ENCODE peak calls at places on chromosomes 5 and 9, in five cellular contexts. F, B, G, D and X are unnamed samples. For H3K27me3, the result is how much of the 10 kb centered on the place peaks cover.

GRCh38 chr9:97406620-97407177 is 5.2 kb upstream of the TDRD7 start:
- ATAC-seq in F (no peak), B (no peak), G (no peak), D (peak), X (no peak)

GRCh38 chr9:126822278-126822677 is 17.4 kb downstream of the ZBTB43 start:
- ATAC-seq in F (no peak), B (no peak), G (no peak), D (no peak), X (no peak)

GRCh38 chr5:53782620-53783019 is 222.2 kb downstream of the NDUFS4 start:
- ATAC-seq in G (no peak), F (no peak), B (no peak), D (no peak), X (no peak)

GRCh38 chr9:113594484-113595299 is 131.2 kb downstream of the RGS3 start:
- ATAC-seq in B (no peak), G (no peak), D (no peak), F (no peak), X (no peak)

GRCh38 chr5:136030956-136031611 is 2.3 kb downstream of the TGFBI start:
- ATAC-seq in D (peak), B (no peak), F (no peak), G (no peak), X (no peak)

GRCh38 chr9:13992136-13992798 is 321.7 kb downstream of the NFIB start:
- ATAC-seq in G (no peak), D (no peak), F (no peak), B (no peak), X (no peak)

GRCh38 chr5:73591102-73591695 is 25.7 kb downstream of the UTP15 start:
- ATAC-seq in F (peak), D (peak), B (peak), G (peak), X (peak)

GRCh38 chr9:124270504-124271335 is 13.0 kb downstream of the NEK6 start:
- ATAC-seq in D (no peak), G (no peak), F (peak), B (no peak), X (peak)

GRCh38 chr5:109849478-109850088 is 159.9 kb downstream of the MAN2A1 start:
- ATAC-seq in G (no peak), B (no peak), F (no peak), D (no peak), X (no peak)

GRCh38 chr5:68534131-68534940 is 318.8 kb downstream of the PIK3R1 start:
- ATAC-seq in D (no peak), F (no peak), G (no peak), B (no peak), X (peak)

GRCh38 chr9:37542488-37542887 is 33.7 kb downstream of the FBXO10 start:
- ATAC-seq in B (no peak), G (no peak), F (no peak), D (no peak), X (no peak)

GRCh38 chr5:132662004-132662401 is 4.0 kb downstream of the IL13 start:
- ATAC-seq in B (no peak), D (no peak), F (no peak), G (no peak), X (no peak)

GRCh38 chr9:3437031-3437430 is 88.8 kb downstream of the RFX3 start:
- ATAC-seq in D (no peak), B (no peak), G (no peak), F (no peak), X (no peak)

DNA sequence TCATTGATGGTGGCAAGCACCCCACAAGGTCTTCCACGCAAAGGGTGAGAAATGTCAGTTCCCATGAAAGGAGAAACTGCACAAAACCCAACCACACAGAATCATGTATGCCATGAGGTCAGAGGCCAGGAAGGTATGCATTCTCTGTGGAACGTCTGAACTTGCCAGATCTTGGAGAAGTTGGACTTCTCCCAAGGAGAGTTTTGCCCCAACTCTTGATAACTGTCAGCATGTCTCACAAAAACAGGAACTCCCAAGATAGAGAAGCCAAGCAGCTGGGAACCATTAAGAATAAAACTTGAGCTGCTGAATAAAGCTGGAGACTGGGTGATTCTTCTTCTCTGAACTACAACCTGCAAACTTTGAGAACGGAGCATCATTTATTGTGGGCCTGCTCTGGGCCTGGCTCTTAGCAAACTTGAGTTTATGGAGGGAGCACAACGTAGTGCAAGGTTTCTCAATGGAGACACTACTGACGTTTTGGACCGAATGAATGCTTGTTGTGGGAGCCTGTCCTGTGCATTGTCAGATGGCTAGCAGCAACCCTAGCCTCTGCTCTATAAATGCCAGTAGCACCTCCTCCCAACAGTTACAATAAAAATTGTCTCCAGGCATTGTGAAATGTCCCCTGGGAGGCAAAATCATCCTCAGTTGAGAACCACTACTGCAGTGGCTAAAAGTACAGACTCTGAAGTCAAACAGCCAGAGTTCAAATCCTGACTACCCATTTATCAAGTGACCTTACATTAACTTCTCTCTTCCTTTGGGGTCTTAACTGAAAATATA is 193.5 kb downstream of the ACTL7B start:
- ATAC-seq in G (no peak), F (no peak), B (no peak), D (no peak), X (no peak)
- H3K27ac ChIP-seq in G (no peak), F (no peak), B (no peak), D (no peak), X (no peak)

GRCh38 chr9:77013186-77013931 is 6.1 kb upstream of the FOXB2 start:
- ATAC-seq in G (no peak), F (no peak), D (no peak), B (no peak), X (no peak)
- H3K27me3 ChIP-seq in G (under half), F (under half), D (under half), B (under half), X (half or more)

GRCh38 chr5:344668-345067 is 23.2 kb downstream of the AHRR start:
- ATAC-seq in B (no peak), D (no peak), G (no peak), F (no peak), X (no peak)
- TF ChIP-seq POLR2AphosphoS5 in B (no peak), D (no peak), G (no peak), F (no peak), X (no peak)

GRCh38 chr5:82351754-82352145 is 73.6 kb upstream of the RPS23 start:
- ATAC-seq in B (peak), D (peak), F (peak), G (peak), X (peak)
- H3K27ac ChIP-seq in B (no peak), D (no peak), F (peak), G (no peak), X (peak)

GRCh38 chr5:1901081-1901480 is 18.4 kb upstream of the IRX4 start:
- ATAC-seq in D (no peak), B (no peak), G (no peak), F (no peak), X (no peak)
- H3K27me3 ChIP-seq in D (under half), B (under half), G (under half), F (under half), X (half or more)

GRCh38 chr5:37598665-37599064 is 219.5 kb downstream of the WDR70 start:
- ATAC-seq in G (no peak), B (no peak), F (no peak), D (no peak), X (no peak)
- TF ChIP-seq POLR2AphosphoS5 in G (no peak), B (no peak), F (no peak), D (no peak), X (no peak)

GRCh38 chr5:137308311-137308710 is 190.8 kb downstream of the SPOCK1 start:
- ATAC-seq in F (no peak), D (no peak), G (no peak), B (no peak), X (no peak)

GRCh38 chr5:137306903-137307302 is 192.2 kb downstream of the SPOCK1 start:
- ATAC-seq in F (no peak), D (no peak), G (no peak), B (no peak), X (no peak)

GRCh38 chr5:137312060-137312459 is 187.1 kb downstream of the SPOCK1 start:
- ATAC-seq in F (no peak), B (no peak), D (no peak), G (no peak), X (no peak)

GRCh38 chr5:137309290-137309689 is 189.8 kb downstream of the SPOCK1 start:
- ATAC-seq in D (no peak), B (no peak), G (no peak), F (no peak), X (no peak)

DNA sequence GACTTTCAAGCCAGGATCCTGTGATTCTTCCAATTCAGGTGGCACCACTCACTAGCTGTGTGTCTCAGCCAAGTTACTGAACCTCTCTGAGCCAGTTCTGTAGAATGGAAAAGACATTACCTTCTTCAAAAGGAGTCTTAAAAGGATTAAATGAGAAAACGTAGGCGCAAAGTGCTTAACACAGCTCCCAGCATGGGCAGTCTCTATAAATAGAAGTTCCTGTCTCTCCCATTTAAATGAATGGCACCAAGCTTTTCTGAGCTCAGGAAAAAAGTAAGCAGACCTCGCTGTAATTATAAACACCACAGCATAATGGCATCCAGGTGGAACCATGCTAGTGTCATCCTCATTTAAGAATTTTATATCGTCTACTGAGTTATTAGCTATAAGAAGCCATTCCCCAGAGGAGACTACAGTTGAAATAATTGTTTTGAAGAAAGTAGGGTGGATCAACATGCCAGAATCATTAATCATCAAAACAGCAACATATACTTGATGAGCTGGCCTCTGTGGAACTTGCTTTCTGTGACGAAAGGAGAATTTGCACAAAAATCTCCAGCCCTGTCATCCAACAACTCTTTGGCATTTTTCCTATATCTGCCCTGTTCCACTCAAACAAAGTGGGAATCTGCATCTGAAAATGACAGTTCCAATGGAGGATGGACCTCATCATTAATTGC is 188.9 kb downstream of the SPOCK1 start:
- ATAC-seq in D (no peak), B (no peak), G (peak), F (no peak), X (peak)
- H3K27ac ChIP-seq in D (no peak), B (no peak), G (no peak), F (no peak), X (no peak)

GRCh38 chr5:177405312-177405711 is 4.1 kb downstream of the F12 start:
- ATAC-seq in D (no peak), G (no peak), B (no peak), F (no peak), X (no peak)

GRCh38 chr5:177403826-177404640 is 3.6 kb upstream of the PFN3 start:
- ATAC-seq in G (peak), D (peak), F (peak), B (peak), X (peak)

GRCh38 chr5:177404641-177405134 is 4.2 kb upstream of the PFN3 start:
- ATAC-seq in D (no peak), F (no peak), B (no peak), G (no peak), X (no peak)

GRCh38 chr5:177402271-177403043 is 2.0 kb upstream of the PFN3 start:
- ATAC-seq in B (no peak), G (peak), D (peak), F (peak), X (peak)

GRCh38 chr5:177403194-177403825 is 2.8 kb upstream of the PFN3 start:
- ATAC-seq in F (no peak), B (peak), D (peak), G (peak), X (no peak)
- H3K27me3 ChIP-seq in F (under half), B (under half), D (under half), G (under half), X (half or more)

DNA sequence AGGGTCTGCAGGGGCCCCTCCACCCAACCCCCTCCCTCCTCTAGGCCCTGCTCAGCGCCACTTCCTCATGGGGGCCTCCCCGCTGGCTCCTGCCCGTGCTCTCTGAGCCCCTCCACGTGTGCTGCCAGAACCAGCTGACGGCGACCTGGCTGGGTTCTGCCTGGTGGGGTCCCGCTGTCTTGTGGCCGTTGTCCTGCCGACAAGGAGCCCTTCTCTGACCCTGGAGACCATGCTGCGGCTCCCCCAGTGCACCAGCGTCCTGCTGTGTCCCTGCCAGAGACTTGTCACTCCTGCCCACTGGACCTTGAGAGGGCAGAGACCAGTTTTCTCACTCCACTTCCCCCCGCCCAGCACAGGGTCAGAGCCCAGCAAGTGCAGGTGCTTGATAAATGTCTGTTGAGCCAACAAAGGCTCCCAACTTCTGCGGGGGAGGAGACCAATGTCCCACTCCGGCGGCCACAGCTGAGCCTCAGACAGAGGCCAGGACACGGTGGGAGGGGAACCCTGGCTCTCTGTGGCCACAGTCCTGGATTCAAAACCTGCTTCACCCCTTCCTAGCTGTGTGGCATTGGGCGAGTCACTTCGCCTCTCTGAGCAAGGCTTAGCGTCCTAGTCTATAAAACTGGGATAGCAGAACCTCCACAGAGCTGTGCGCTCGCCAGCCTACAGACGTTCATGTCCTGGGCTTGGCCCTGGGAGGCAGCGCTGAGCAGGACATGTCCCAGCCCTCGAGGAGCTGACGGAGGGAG is 24.8 kb downstream of the SARDH start:
- ATAC-seq in G (no peak), F (no peak), D (no peak), B (no peak), X (no peak)
- TF ChIP-seq POLR2AphosphoS5 in G (no peak), F (no peak), D (no peak), B (no peak), X (no peak)